ENCODE peak calls at places on chromosomes 12 and 14, in four cellular contexts. D is cardiac fibroblast, N is amniotic epithelial cell, F is HFFc6. X is an unnamed sample.

GRCh38 chr14:86961106-86961716 is 1031.8 kb downstream of the GALC start:
- DNase-seq in D (peak), N (no peak), F (no peak), X (peak)

GRCh38 chr12:79945455-79945854 is 10.6 kb upstream of the PPP1R12A start:
- DNase-seq in D (no peak), N (no peak), F (no peak), X (no peak)

GRCh38 chr12:28583771-28584261 is 393.6 kb downstream of the CCDC91 start:
- DNase-seq in D (peak), N (peak), F (peak), X (no peak)

GRCh38 chr14:85336817-85337216 is 193.1 kb upstream of the FLRT2 start:
- DNase-seq in D (no peak), N (no peak), F (no peak), X (no peak)

GRCh38 chr12:100716949-100717732 is 77.4 kb upstream of the ANO4 start:
- DNase-seq in D (peak), N (no peak), F (no peak), X (no peak)

GRCh38 chr12:124550123-124551089 is 17.0 kb downstream of the NCOR2 start:
- DNase-seq in D (no peak), N (no peak), F (no peak), X (no peak)

GRCh38 chr12:6271281-6271680 is 39.2 kb upstream of the PLEKHG6 start:
- DNase-seq in D (no peak), N (no peak), F (no peak), X (no peak)

GRCh38 chr12:1595026-1595561 is 713 bp upstream of the FBXL14 start:
- DNase-seq in D (no peak), N (peak), F (no peak), X (no peak)

GRCh38 chr12:87775051-87775450 is 254.2 kb downstream of the C12orf50 start:
- DNase-seq in D (no peak), N (no peak), F (no peak), X (no peak)

GRCh38 chr14:85531141-85531593 is 1.2 kb downstream of the FLRT2 start:
- DNase-seq in D (peak), N (peak), F (peak), X (no peak)

GRCh38 chr14:95835331-95835730 is 41.3 kb upstream of the TUNAR start:
- DNase-seq in D (no peak), N (no peak), F (no peak), X (peak)

GRCh38 chr12:132523576-132524331 is 33.8 kb downstream of the FBRSL1 start:
- DNase-seq in D (peak), N (peak), F (peak), X (peak)

GRCh38 chr14:35335388-35336092 is 43.4 kb downstream of the PSMA6 start:
- DNase-seq in D (peak), N (peak), F (no peak), X (no peak)

GRCh38 chr14:81886588-81886987 is 352.9 kb upstream of the SEL1L start:
- DNase-seq in D (no peak), N (no peak), F (no peak), X (no peak)

GRCh38 chr12:4849024-4849594 is 60.6 kb upstream of the KCNA1 start:
- DNase-seq in D (peak), N (peak), F (peak), X (peak)

GRCh38 chr12:6831450-6831995 is 3.3 kb downstream of the P3H3 start:
- DNase-seq in D (no peak), N (no peak), F (no peak), X (no peak)

GRCh38 chr14:92135269-92135668 is 13.5 kb downstream of the CPSF2 start:
- DNase-seq in D (peak), N (peak), F (peak), X (no peak)

GRCh38 chr14:56490379-56490778 is 89.2 kb upstream of the TMEM260 start:
- DNase-seq in D (peak), N (peak), F (peak), X (peak)

GRCh38 chr12:57104292-57104910 is 6.8 kb downstream of the STAT6 start:
- DNase-seq in D (no peak), N (no peak), F (no peak), X (no peak)

GRCh38 chr12:115478505-115478904 is 794.5 kb upstream of the TBX3 start:
- DNase-seq in D (no peak), N (no peak), F (no peak), X (no peak)

GRCh38 chr14:25121342-25122129 is 71.6 kb upstream of the STXBP6 start:
- DNase-seq in D (peak), N (peak), F (peak), X (peak)

GRCh38 chr12:27966870-27967269 is 5.7 kb downstream of the PTHLH start:
- DNase-seq in D (peak), N (peak), F (peak), X (peak)

GRCh38 chr12:115791331-115791730 is 486.2 kb downstream of the MED13L start:
- DNase-seq in D (no peak), N (no peak), F (no peak), X (no peak)

GRCh38 chr12:53245289-53245688 is 13.3 kb upstream of the RARG start:
- DNase-seq in D (no peak), N (no peak), F (no peak), X (no peak)

GRCh38 chr12:58347188-58347587 is 405.8 kb downstream of the ATP23 start:
- DNase-seq in D (no peak), N (no peak), F (no peak), X (no peak)

GRCh38 chr12:115749071-115749470 is 528.4 kb downstream of the MED13L start:
- DNase-seq in D (no peak), N (no peak), F (no peak), X (no peak)

GRCh38 chr14:31893156-31893813 is 183.8 kb upstream of the ARHGAP5 start:
- DNase-seq in D (peak), N (no peak), F (no peak), X (no peak)

GRCh38 chr12:78540621-78541336 is 323.8 kb upstream of the SYT1 start:
- DNase-seq in D (no peak), N (peak), F (no peak), X (no peak)

GRCh38 chr14:76918176-76918750 is 92.1 kb downstream of the LRRC74A start:
- DNase-seq in D (peak), N (peak), F (peak), X (no peak)

GRCh38 chr12:51275088-51275487 is 4.9 kb upstream of the SMAGP start:
- DNase-seq in D (no peak), N (no peak), F (no peak), X (no peak)

GRCh38 chr12:64120568-64120967 is 101.5 kb downstream of the KICS2 start:
- DNase-seq in D (no peak), N (no peak), F (peak), X (peak)

GRCh38 chr12:50013361-50014147 is 11.7 kb downstream of the RACGAP1 start:
- DNase-seq in D (no peak), N (no peak), F (peak), X (no peak)

GRCh38 chr14:105865266-105865903 is 339.0 kb downstream of the TMEM121 start:
- DNase-seq in D (no peak), N (no peak), F (no peak), X (no peak)

GRCh38 chr14:55340482-55340881 is 69.3 kb downstream of the FBXO34 start:
- DNase-seq in D (no peak), N (no peak), F (no peak), X (no peak)

GRCh38 chr12:46459881-46460545 is 87.4 kb upstream of the SLC38A2 start:
- DNase-seq in D (no peak), N (no peak), F (no peak), X (no peak)

GRCh38 chr14:31858868-31859267 is 218.2 kb upstream of the ARHGAP5 start:
- DNase-seq in D (peak), N (peak), F (no peak), X (peak)

GRCh38 chr14:79809849-79810612 is 401.3 kb downstream of the DIO2 start:
- DNase-seq in D (peak), N (no peak), F (no peak), X (peak)

GRCh38 chr14:100536721-100537700 is 50.2 kb downstream of the BEGAIN start:
- DNase-seq in D (no peak), N (no peak), F (no peak), X (no peak)

GRCh38 chr12:67056329-67056728 is 212.8 kb upstream of the CAND1 start:
- DNase-seq in D (no peak), N (no peak), F (no peak), X (no peak)